ENCODE peak calls at places on chromosomes 12 and 14, in four cellular contexts. I is neuronal stem cell, Z is tibial artery, G is stomach. Y is an unnamed sample. For H3K27me3 and H3K36me3, the result is how much of the 10 kb centered on the place peaks cover.

GRCh38 chr14:39203659-39204606 is 28.9 kb downstream of the PNN start:
- DNase-seq in I (no peak), Z (no peak), G (peak), Y (peak)

GRCh38 chr12:51917746-51918453 is 10.6 kb downstream of the ACVRL1 start:
- DNase-seq in I (no peak), Z (peak), G (peak), Y (no peak)

GRCh38 chr14:91348861-91349465 is 68.7 kb downstream of the CCDC88C start:
- DNase-seq in I (no peak), Z (no peak), G (no peak), Y (no peak)

GRCh38 chr12:27966870-27967269 is 5.7 kb downstream of the PTHLH start:
- DNase-seq in I (no peak), Z (no peak), G (no peak), Y (no peak)

GRCh38 chr14:70008457-70008856 is 129.2 kb downstream of the SMOC1 start:
- DNase-seq in I (no peak), Z (no peak), G (no peak), Y (no peak)

GRCh38 chr12:58919271-58920101 is 818 bp downstream of the LRIG3 start:
- DNase-seq in I (peak), Z (peak), G (no peak), Y (peak)

GRCh38 chr12:68538722-68539614 is 71.7 kb upstream of the RAP1B start:
- DNase-seq in I (no peak), Z (peak), G (peak), Y (peak)

GRCh38 chr14:33309081-33309480 is 370.4 kb downstream of the NPAS3 start:
- DNase-seq in I (no peak), Z (no peak), G (no peak), Y (no peak)

GRCh38 chr14:72615511-72616121 is 278.3 kb downstream of the DPF3 start:
- DNase-seq in I (no peak), Z (no peak), G (no peak), Y (no peak)

GRCh38 chr14:74975059-74975810 is 19.8 kb upstream of the PGF start:
- DNase-seq in I (no peak), Z (peak), G (no peak), Y (no peak)

GRCh38 chr12:121781751-121782615 is 11.5 kb downstream of the RHOF start:
- DNase-seq in I (no peak), Z (no peak), G (no peak), Y (peak)

GRCh38 chr12:8699714-8700113 is 1.9 kb downstream of the RIMKLB start:
- DNase-seq in I (no peak), Z (no peak), G (no peak), Y (no peak)

GRCh38 chr12:79056775-79057174 is 192.2 kb downstream of the SYT1 start:
- DNase-seq in I (no peak), Z (no peak), G (no peak), Y (no peak)

GRCh38 chr12:28602760-28603638 is 412.7 kb downstream of the CCDC91 start:
- DNase-seq in I (no peak), Z (no peak), G (no peak), Y (no peak)

GRCh38 chr14:58690801-58691516 is 53.2 kb downstream of the DACT1 start:
- DNase-seq in I (no peak), Z (no peak), G (peak), Y (no peak)

GRCh38 chr12:67428431-67428830 is 159.3 kb downstream of the CAND1 start:
- DNase-seq in I (no peak), Z (no peak), G (no peak), Y (no peak)

GRCh38 chr12:5096241-5096880 is 52.7 kb downstream of the KCNA5 start:
- DNase-seq in I (no peak), Z (no peak), G (no peak), Y (no peak)

GRCh38 chr12:6852651-6853354 is 853 bp downstream of the USP5 start:
- DNase-seq in I (no peak), Z (peak), G (peak), Y (no peak)

GRCh38 chr12:52817699-52818238 is 3.9 kb upstream of the KRT4 start:
- DNase-seq in I (no peak), Z (no peak), G (no peak), Y (no peak)

GRCh38 chr14:87066221-87066817 is 926.7 kb downstream of the GALC start:
- DNase-seq in I (no peak), Z (no peak), G (no peak), Y (no peak)

GRCh38 chr12:22916241-22916640 is 291.3 kb downstream of the ETNK1 start:
- DNase-seq in I (no peak), Z (no peak), G (no peak), Y (no peak)

GRCh38 chr12:123958876-123959275 is 13.8 kb downstream of the CCDC92 start:
- DNase-seq in I (no peak), Z (no peak), G (no peak), Y (no peak)

GRCh38 chr12:85441740-85442139 is 161.7 kb downstream of the ALX1 start:
- DNase-seq in I (no peak), Z (no peak), G (no peak), Y (no peak)

GRCh38 chr12:118645219-118645618 is 268.9 kb downstream of the SUDS3 start:
- DNase-seq in I (peak), Z (no peak), G (no peak), Y (no peak)

GRCh38 chr12:28202374-28203130 is 12.3 kb downstream of the CCDC91 start:
- DNase-seq in I (no peak), Z (no peak), G (peak), Y (no peak)

GRCh38 chr12:100566887-100567637 is 6.4 kb upstream of the GAS2L3 start:
- DNase-seq in I (no peak), Z (no peak), G (no peak), Y (no peak)

GRCh38 chr14:103880986-103881926 is 33.9 kb upstream of the PPP1R13B start:
- DNase-seq in I (no peak), Z (no peak), G (peak), Y (no peak)

GRCh38 chr12:89475203-89475990 is 49.2 kb downstream of the GALNT4 start:
- DNase-seq in I (no peak), Z (no peak), G (no peak), Y (no peak)

GRCh38 chr14:88301381-88301780 is 21.7 kb downstream of the KCNK10 start:
- DNase-seq in I (no peak), Z (no peak), G (no peak), Y (no peak)

GRCh38 chr12:74412607-74413230 is 124.9 kb upstream of the ATXN7L3B start:
- DNase-seq in I (peak), Z (no peak), G (no peak), Y (no peak)

GRCh38 chr12:84842406-84843013 is 70.1 kb downstream of the SLC6A15 start:
- DNase-seq in I (peak), Z (no peak), G (no peak), Y (peak)

GRCh38 chr12:92472198-92472597 is 230.6 kb upstream of the PLEKHG7 start:
- DNase-seq in I (no peak), Z (no peak), G (no peak), Y (no peak)

GRCh38 chr12:114186241-114187002 is 219.5 kb downstream of the TBX5 start:
- DNase-seq in I (peak), Z (no peak), G (no peak), Y (peak)
- H3K27me3 ChIP-seq in I (under half), Z (under half), G (under half), Y (under half)

DNA sequence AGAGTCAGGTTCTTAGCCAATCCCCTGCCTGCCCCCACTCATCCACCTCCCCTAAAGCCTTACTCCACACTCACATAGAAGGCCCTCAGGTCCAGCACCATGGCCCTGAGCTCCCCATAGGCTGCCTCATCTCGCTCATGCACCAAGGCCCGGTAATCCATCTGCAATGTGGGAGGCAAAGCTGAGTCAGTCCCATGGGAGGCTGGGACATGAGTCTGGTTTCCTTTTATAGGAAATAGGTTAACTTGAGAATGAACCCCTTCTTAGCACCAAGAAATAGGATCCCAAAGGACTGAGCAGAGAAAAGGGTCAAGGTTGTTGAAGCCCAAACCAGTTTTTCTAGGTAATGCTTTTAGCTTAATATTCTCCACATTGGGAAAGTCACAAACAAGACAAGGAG is 2.1 kb upstream of the EMC9 start:
- DNase-seq in I (no peak), Z (no peak), G (no peak), Y (no peak)
- H3K36me3 ChIP-seq in I (under half), Z (under half), G (under half), Y (under half)

GRCh38 chr12:3218150-3218845 is 141.1 kb downstream of the TSPAN9 start:
- DNase-seq in I (no peak), Z (peak), G (peak), Y (no peak)
- H3K27me3 ChIP-seq in I (under half), Z (under half), G (under half), Y (under half)

DNA sequence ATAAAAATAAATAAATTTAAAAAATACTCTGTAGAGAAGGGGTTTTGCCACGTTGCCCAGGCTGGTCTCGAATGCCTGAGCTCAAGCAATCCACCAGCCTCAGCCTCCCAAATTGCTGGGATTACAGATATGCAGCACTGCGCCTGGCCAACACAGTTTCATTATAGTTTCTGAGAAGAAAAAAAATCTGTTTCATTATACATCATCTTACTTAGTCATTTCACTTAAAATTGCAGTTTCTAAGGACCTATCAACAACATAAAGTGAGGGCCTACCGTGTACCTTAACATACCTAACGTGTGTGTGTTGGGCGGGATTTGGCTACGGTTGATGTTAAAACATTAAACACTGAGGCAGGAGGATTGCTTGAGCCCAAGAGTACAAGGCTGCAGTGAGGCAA is 28.3 kb downstream of the P2RX2 start:
- DNase-seq in I (no peak), Z (no peak), G (no peak), Y (no peak)
- H3K36me3 ChIP-seq in I (half or more), Z (half or more), G (half or more), Y (half or more)

Y was measured in HAP-1.